ENCODE peak calls at places on chromosomes 2 and 18, in eight cellular contexts. M is islet precursor cell, Q is T-helper 1 cell, B is activated gamma-delta T cell treated with Interleukin-2 at 50 U/mL for 16 hours, Z is iris pigment epithelial cell, V is left lobe of liver, E is NCI-H1092 treated with DMSO at 0.1 percent for 48 hours, R is GM13976. L is an unnamed sample.

GRCh38 chr2:242002944-242003343 is 133.4 kb downstream of the RTP5 start:
- DNase-seq in V (peak), Z (no peak), Q (no peak), M (no peak), R (no peak), B (no peak), E (no peak), L (peak)

GRCh38 chr2:40257812-40258457 is 194.0 kb downstream of the SLC8A1 start:
- DNase-seq in B (no peak), E (no peak), Q (no peak), M (no peak), Z (no peak), R (no peak), V (no peak), L (no peak)

GRCh38 chr18:39746201-39746600 is 2180.6 kb upstream of the CELF4 start:
- DNase-seq in Z (peak), Q (no peak), R (no peak), B (no peak), V (no peak), M (no peak), E (no peak), L (no peak)

GRCh38 chr2:12980817-12981216 is 264.1 kb downstream of the TRIB2 start:
- DNase-seq in Z (no peak), M (peak), B (no peak), V (no peak), R (no peak), E (no peak), Q (no peak), L (no peak)

GRCh38 chr2:160651416-160652200 is 158.0 kb upstream of the RBMS1 start:
- DNase-seq in M (no peak), V (no peak), E (no peak), Z (peak), Q (no peak), R (no peak), B (no peak), L (no peak)

GRCh38 chr2:49289711-49290110 is 135.4 kb upstream of the FSHR start:
- DNase-seq in V (no peak), R (no peak), Z (no peak), E (no peak), B (no peak), M (no peak), Q (no peak), L (no peak)

GRCh38 chr18:9737814-9738160 is 29.7 kb downstream of the RAB31 start:
- DNase-seq in Z (no peak), E (peak), R (no peak), Q (no peak), M (peak), V (no peak), B (no peak), L (no peak)

GRCh38 chr2:211181626-211182025 is 625.2 kb downstream of the CPS1 start:
- DNase-seq in E (no peak), Q (no peak), B (no peak), Z (peak), V (no peak), R (no peak), M (peak), L (no peak)

GRCh38 chr2:212939777-212940531 is 211.5 kb downstream of the IKZF2 start:
- DNase-seq in Z (no peak), E (peak), Q (no peak), B (no peak), M (peak), R (no peak), V (peak), L (no peak)

GRCh38 chr2:45168731-45169338 is 159.6 kb upstream of the SIX2 start:
- DNase-seq in B (no peak), M (no peak), E (peak), R (peak), Z (no peak), V (no peak), Q (no peak), L (peak)

GRCh38 chr2:159202568-159203071 is 83.9 kb downstream of the WDSUB1 start:
- DNase-seq in R (no peak), V (no peak), Z (peak), B (no peak), E (no peak), M (peak), Q (no peak), L (no peak)

GRCh38 chr18:10134204-10134603 is 220.4 kb downstream of the VAPA start:
- DNase-seq in B (no peak), E (no peak), Z (no peak), R (no peak), M (peak), V (no peak), Q (no peak), L (no peak)

GRCh38 chr2:10305715-10306114 is 3.0 kb downstream of the HPCAL1 start:
- DNase-seq in Q (no peak), Z (no peak), V (no peak), M (peak), B (peak), E (no peak), R (no peak), L (no peak)

GRCh38 chr2:71101656-71102055 is 28.4 kb downstream of the MCEE start:
- DNase-seq in V (no peak), R (no peak), Q (no peak), Z (peak), B (no peak), E (no peak), M (peak), L (no peak)

L was measured in B cell.